ENCODE peak calls at places on chromosomes 5 and 9, in seven cellular contexts. A is SK-N-SH, C is HepG2, D is K562, Q is HCT116, E is GM12878, V is H1. Z is an unnamed sample. For H3K4me1, the result is how much of the 10 kb centered on the place peaks cover.

GRCh38 chr9:90423661-90424193 is 218.9 kb downstream of the DIRAS2 start:
- DNase-seq in A (no peak), Q (no peak), V (no peak), C (no peak), E (no peak), D (no peak), Z (no peak)

GRCh38 chr5:54021413-54022155 is 288.8 kb downstream of the ARL15 start:
- DNase-seq in E (no peak), C (no peak), V (no peak), D (peak), A (no peak), Q (no peak), Z (no peak)

GRCh38 chr9:103913899-103914298 is 180.2 kb upstream of the SMC2 start:
- DNase-seq in C (no peak), Q (no peak), V (no peak), D (no peak), E (no peak), A (no peak), Z (no peak)

GRCh38 chr5:140868721-140869554 is at the start of gene PCDHA11:
- DNase-seq in V (no peak), C (peak), E (no peak), A (no peak), D (no peak), Q (peak), Z (no peak)

GRCh38 chr9:88106492-88106891 is 31.8 kb downstream of the SPATA31C2 start:
- DNase-seq in A (peak), Q (peak), D (no peak), C (no peak), V (no peak), E (no peak), Z (no peak)

GRCh38 chr5:109247943-109248342 is 161.8 kb downstream of the PJA2 start:
- DNase-seq in A (no peak), C (no peak), D (no peak), V (no peak), Q (no peak), E (peak), Z (no peak)

GRCh38 chr5:158877706-158878105 is 222.0 kb downstream of the EBF1 start:
- DNase-seq in C (no peak), V (no peak), Q (no peak), D (no peak), E (no peak), A (no peak), Z (no peak)

GRCh38 chr5:138819065-138819464 is 56.1 kb downstream of the LRRTM2 start:
- DNase-seq in A (no peak), Q (no peak), D (peak), E (no peak), C (no peak), V (no peak), Z (no peak)

GRCh38 chr5:143494595-143494994 is 91.1 kb upstream of the NR3C1 start:
- DNase-seq in A (no peak), D (no peak), E (no peak), C (no peak), Q (no peak), V (no peak), Z (no peak)

GRCh38 chr5:7391215-7391614 is 4.7 kb upstream of the ADCY2 start:
- DNase-seq in C (peak), V (no peak), A (no peak), D (no peak), Q (no peak), E (no peak), Z (no peak)

GRCh38 chr9:135608294-135608998 is 30.9 kb downstream of the GLT6D1 start:
- DNase-seq in E (no peak), A (peak), Q (no peak), D (no peak), V (no peak), C (no peak), Z (no peak)

GRCh38 chr5:145220491-145220890 is 614.7 kb downstream of the PRELID2 start:
- DNase-seq in V (no peak), E (no peak), A (no peak), D (no peak), C (no peak), Q (no peak), Z (no peak)

GRCh38 chr9:106655966-106656365 is 207.0 kb upstream of the ZNF462 start:
- DNase-seq in C (no peak), A (no peak), E (no peak), D (no peak), Q (no peak), V (no peak), Z (no peak)

GRCh38 chr5:119187776-119188529 is 117.1 kb downstream of the DMXL1 start:
- DNase-seq in A (no peak), D (no peak), V (no peak), C (no peak), E (no peak), Q (no peak), Z (no peak)

GRCh38 chr9:69303331-69303730 is 21.7 kb upstream of the ENTREP1 start:
- DNase-seq in A (no peak), D (no peak), V (no peak), C (no peak), E (no peak), Q (no peak), Z (no peak)

GRCh38 chr9:4366649-4367330 is 66.9 kb upstream of the GLIS3 start:
- DNase-seq in D (peak), A (peak), Q (peak), V (peak), E (no peak), C (peak), Z (no peak)

GRCh38 chr9:97891736-97892135 is 30.6 kb downstream of the TRMO start:
- DNase-seq in A (no peak), D (no peak), E (no peak), V (no peak), Q (no peak), C (no peak), Z (no peak)

GRCh38 chr9:21502586-21502985 is 20.5 kb upstream of the IFNE start:
- DNase-seq in C (no peak), V (no peak), E (no peak), D (no peak), Q (no peak), A (no peak), Z (no peak)

GRCh38 chr5:132500931-132501628 is 10.5 kb upstream of the IRF1 start:
- DNase-seq in C (peak), D (peak), A (peak), Q (no peak), V (peak), E (no peak), Z (no peak)

GRCh38 chr9:8309258-8309657 is 509.7 kb upstream of the DMAC1 start:
- DNase-seq in D (no peak), A (no peak), C (no peak), Q (no peak), V (no peak), E (no peak), Z (no peak)

GRCh38 chr9:137740311-137740710 is 121.5 kb downstream of the EHMT1 start:
- DNase-seq in V (no peak), C (no peak), Q (no peak), D (no peak), A (peak), E (no peak), Z (no peak)

GRCh38 chr9:114895605-114896004 is 34.8 kb downstream of the TNFSF8 start:
- DNase-seq in D (no peak), A (no peak), E (no peak), C (no peak), Q (no peak), V (no peak), Z (no peak)

DNA sequence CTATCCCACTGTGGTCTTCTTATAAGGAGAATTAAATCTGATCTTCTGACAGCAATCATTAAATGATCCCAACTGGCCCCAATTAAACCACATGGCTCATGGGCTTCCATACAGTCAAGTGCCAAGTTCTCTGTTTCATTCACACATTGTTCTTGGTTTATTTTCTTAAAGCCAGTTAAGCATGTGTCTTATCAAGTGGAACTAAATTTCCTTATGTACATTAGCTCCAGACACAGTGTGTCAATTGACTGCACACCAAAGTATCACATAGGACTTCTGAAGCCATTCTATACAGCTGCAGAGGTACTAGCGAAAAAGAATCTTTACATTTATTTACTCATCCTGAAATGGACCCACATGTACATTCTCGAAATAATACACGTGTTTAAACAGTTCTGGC is 51.1 kb downstream of the MEF2C start:
- DNase-seq in V (no peak), D (no peak), A (no peak), E (no peak), C (no peak), Q (no peak), Z (no peak)
- H3K4me1 ChIP-seq in V (under half), D (under half), A (under half), E (under half), C (under half), Q (under half), Z (under half)

DNA sequence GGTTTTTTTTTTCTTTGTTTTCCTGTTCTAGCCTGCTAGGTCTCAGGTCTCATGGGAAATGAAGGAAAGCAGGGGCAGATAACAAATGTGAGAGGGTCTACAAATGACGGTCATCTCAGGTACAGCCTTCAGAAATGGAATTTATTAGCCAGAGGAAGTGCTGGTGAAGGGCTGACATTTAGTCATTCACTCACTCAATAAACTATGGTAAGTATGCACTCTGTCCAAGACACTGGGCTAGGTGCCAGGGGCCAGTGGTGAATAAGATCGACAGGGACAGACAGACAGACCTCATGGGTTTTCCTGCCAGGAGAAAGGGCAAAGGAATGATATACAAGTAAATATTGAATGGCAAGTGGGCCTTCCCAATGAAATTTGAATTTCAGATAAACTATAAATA is 6.3 kb downstream of the PDE6A start:
- DNase-seq in Q (no peak), A (no peak), E (no peak), D (no peak), C (no peak), V (no peak), Z (peak)
- TF ChIP-seq SIN3A in Q (no peak), A (no peak), E (no peak), D (no peak), C (no peak), V (no peak), Z (no peak)

GRCh38 chr5:68518286-68518685 is 302.7 kb downstream of the PIK3R1 start:
- DNase-seq in A (no peak), V (no peak), E (no peak), Q (no peak), C (no peak), D (no peak), Z (no peak)

GRCh38 chr5:68515514-68515913 is 300.0 kb downstream of the PIK3R1 start:
- DNase-seq in D (no peak), C (no peak), E (no peak), A (no peak), V (no peak), Q (no peak), Z (no peak)

GRCh38 chr5:68522863-68523262 is 307.3 kb downstream of the PIK3R1 start:
- DNase-seq in V (no peak), A (no peak), E (no peak), Q (no peak), C (no peak), D (no peak), Z (no peak)

GRCh38 chr5:68519135-68519534 is 303.6 kb downstream of the PIK3R1 start:
- DNase-seq in E (no peak), C (no peak), V (no peak), D (no peak), A (no peak), Q (no peak), Z (no peak)
- H3K4me1 ChIP-seq in E (under half), C (under half), V (under half), D (under half), A (under half), Q (under half), Z (under half)

GRCh38 chr5:56145106-56145505 is 88.0 kb downstream of the ANKRD55 start:
- DNase-seq in D (no peak), Q (no peak), V (no peak), E (no peak), A (no peak), C (no peak), Z (no peak)

GRCh38 chr5:56142233-56142619 is 90.9 kb downstream of the ANKRD55 start:
- DNase-seq in C (no peak), A (no peak), V (no peak), Q (no peak), D (no peak), E (no peak), Z (no peak)

GRCh38 chr5:56144211-56144610 is 88.9 kb downstream of the ANKRD55 start:
- DNase-seq in C (no peak), D (no peak), Q (no peak), V (no peak), E (no peak), A (no peak), Z (no peak)

GRCh38 chr5:56142620-56143431 is 90.3 kb downstream of the ANKRD55 start:
- DNase-seq in A (no peak), E (peak), D (no peak), V (no peak), C (no peak), Q (no peak), Z (no peak)

DNA sequence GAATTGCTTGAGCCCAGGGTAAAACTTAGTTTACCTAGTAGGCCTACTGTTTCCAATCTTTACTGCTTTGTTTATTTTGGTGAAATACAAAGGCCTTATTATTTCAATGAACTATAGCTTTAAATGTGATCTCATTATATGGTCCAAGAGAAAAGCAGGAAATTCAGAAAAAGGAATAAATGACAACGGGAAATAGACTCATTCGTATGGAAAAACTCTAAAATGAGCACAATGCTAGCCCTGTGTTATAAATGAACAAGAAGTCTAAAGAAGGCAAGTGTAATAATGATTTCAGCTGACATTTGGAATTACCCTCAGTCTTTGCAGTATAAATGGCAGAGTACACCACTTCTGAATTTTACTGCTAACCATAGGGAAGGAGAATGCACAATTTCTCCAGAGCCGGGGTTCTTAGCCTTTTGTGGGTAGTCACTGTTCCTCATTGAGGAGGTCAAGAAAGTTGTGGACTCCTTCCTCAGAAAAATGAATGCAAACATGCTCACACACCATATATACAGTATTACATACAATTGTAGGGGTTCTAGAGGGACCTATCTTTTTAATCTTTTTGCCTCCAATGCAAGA is 93.1 kb downstream of the ANKRD55 start:
- DNase-seq in C (no peak), D (no peak), V (no peak), E (no peak), A (no peak), Q (no peak), Z (no peak)
- TF ChIP-seq SIN3A in C (no peak), D (no peak), V (no peak), E (no peak), A (no peak), Q (no peak), Z (no peak)

GRCh38 chr9:127949827-127950512 is 12.3 kb upstream of the DPM2 start:
- DNase-seq in V (no peak), E (no peak), C (peak), D (no peak), Q (no peak), A (no peak), Z (no peak)

GRCh38 chr9:127954831-127955293 is 17.2 kb upstream of the DPM2 start:
- DNase-seq in E (no peak), V (no peak), A (peak), C (no peak), Q (no peak), D (no peak), Z (no peak)

GRCh38 chr9:127955294-127956015 is 17.8 kb upstream of the DPM2 start:
- DNase-seq in D (peak), E (no peak), V (peak), Q (peak), A (peak), C (peak), Z (peak)

GRCh38 chr9:127950513-127951210 is 13.0 kb upstream of the DPM2 start:
- DNase-seq in E (no peak), D (no peak), Q (no peak), V (no peak), A (no peak), C (peak), Z (no peak)

DNA sequence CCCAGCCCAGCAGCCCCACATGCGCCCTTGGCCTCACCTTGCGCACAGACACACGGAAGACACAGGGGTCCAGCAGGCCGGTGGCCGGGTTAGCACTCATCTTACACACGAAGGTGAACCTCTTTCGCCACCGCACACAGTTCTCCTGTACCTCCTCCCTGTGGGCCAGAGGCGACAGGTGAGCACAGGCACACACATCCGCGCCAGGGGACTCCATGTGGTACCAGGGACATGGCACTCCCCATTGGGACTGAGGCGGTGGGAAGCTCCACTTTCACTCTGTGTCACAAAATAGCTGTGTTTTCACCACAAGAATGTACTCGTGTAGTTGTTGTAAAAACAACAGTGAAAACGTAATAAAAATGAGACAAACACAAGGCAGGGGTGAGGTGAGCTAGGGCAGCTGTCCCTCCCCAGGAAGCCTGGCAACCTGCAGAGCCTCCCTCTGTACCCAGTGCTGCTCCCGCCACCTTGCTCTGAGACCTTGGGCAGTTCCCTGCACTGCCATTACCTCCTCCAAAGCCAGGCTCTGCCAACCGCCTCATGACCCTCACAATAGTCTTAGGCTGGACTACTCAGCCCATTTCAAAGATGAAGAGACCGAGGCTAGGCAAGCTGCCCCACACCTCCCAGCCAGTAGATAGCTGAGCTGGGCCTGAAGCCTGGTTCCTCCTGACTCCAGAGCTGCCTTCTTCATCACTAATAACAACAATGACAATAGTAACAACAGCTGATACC is 16.3 kb upstream of the DPM2 start:
- DNase-seq in E (no peak), V (no peak), A (no peak), C (no peak), D (no peak), Q (no peak), Z (no peak)
- H3K4me1 ChIP-seq in E (under half), V (under half), A (half or more), C (half or more), D (under half), Q (half or more), Z (half or more)